ENCODE peak calls at places on chromosomes 2 and 18, in nine cellular contexts. K is endothelial cell; V is CD8-positive, alpha-beta T cell; H is activated B cell treated with CpG ODN at 0.5 μM for 24 hours; D is prostate gland; C is OCI-LY7; I is fibroblast of villous mesenchyme; R is WTC11; N is fibroblast of mammary gland. S is an unnamed sample.

GRCh38 chr2:196750977-196751631 is 48.4 kb downstream of the GTF3C3 start:
- DNase-seq in K (peak), V (peak), H (peak), D (peak), C (peak), I (peak), R (peak), N (peak), S (peak)

GRCh38 chr2:241230435-241230834 is 42.0 kb downstream of the ANO7 start:
- DNase-seq in K (no peak), V (no peak), H (no peak), D (no peak), C (no peak), I (no peak), R (no peak), N (no peak), S (no peak)

GRCh38 chr2:235204923-235205322 is 253.1 kb downstream of the SH3BP4 start:
- DNase-seq in K (no peak), V (no peak), H (no peak), D (no peak), C (no peak), I (peak), R (no peak), N (peak), S (no peak)

GRCh38 chr2:207766697-207767460 is 2.8 kb downstream of the FZD5 start:
- DNase-seq in K (peak), V (no peak), H (peak), D (no peak), C (no peak), I (no peak), R (peak), N (no peak), S (no peak)

GRCh38 chr2:57882895-57883515 is 163.6 kb upstream of the VRK2 start:
- DNase-seq in K (no peak), V (no peak), H (no peak), D (no peak), C (no peak), I (no peak), R (no peak), N (peak), S (no peak)

GRCh38 chr2:240931319-240931949 is 25.3 kb downstream of the CROCC2 start:
- DNase-seq in K (no peak), V (no peak), H (no peak), D (no peak), C (no peak), I (no peak), R (no peak), N (no peak), S (peak)

GRCh38 chr2:239044336-239044735 is 196.5 kb downstream of the TWIST2 start:
- DNase-seq in K (no peak), V (no peak), H (no peak), D (no peak), C (no peak), I (no peak), R (no peak), N (no peak), S (no peak)

GRCh38 chr2:181678033-181678586 is 2.2 kb downstream of the NEUROD1 start:
- DNase-seq in K (peak), V (peak), H (peak), D (peak), C (no peak), I (peak), R (peak), N (peak), S (peak)

GRCh38 chr2:152573168-152573567 is 144.1 kb downstream of the PRPF40A start:
- DNase-seq in K (no peak), V (no peak), H (no peak), D (no peak), C (no peak), I (peak), R (no peak), N (peak), S (peak)

GRCh38 chr2:105468655-105469042 is 69.8 kb upstream of the FHL2 start:
- DNase-seq in K (no peak), V (no peak), H (no peak), D (no peak), C (no peak), I (no peak), R (no peak), N (no peak), S (no peak)

GRCh38 chr18:54229660-54230059 is 5.2 kb upstream of the MBD2 start:
- DNase-seq in K (no peak), V (no peak), H (no peak), D (no peak), C (no peak), I (no peak), R (no peak), N (no peak), S (no peak)

GRCh38 chr2:169363027-169363569 is 764 bp upstream of the LRP2 start:
- DNase-seq in K (no peak), V (no peak), H (no peak), D (no peak), C (no peak), I (no peak), R (no peak), N (peak), S (no peak)

GRCh38 chr2:203840816-203841215 is 26.8 kb upstream of the CTLA4 start:
- DNase-seq in K (no peak), V (no peak), H (no peak), D (no peak), C (no peak), I (no peak), R (no peak), N (no peak), S (no peak)

GRCh38 chr2:33788044-33788443 is 188.9 kb upstream of the FAM98A start:
- DNase-seq in K (no peak), V (no peak), H (no peak), D (no peak), C (no peak), I (no peak), R (no peak), N (peak), S (no peak)

GRCh38 chr18:59718108-59719057 is 21.2 kb upstream of the CCBE1 start:
- DNase-seq in K (no peak), V (no peak), H (no peak), D (no peak), C (no peak), I (peak), R (no peak), N (peak), S (no peak)

GRCh38 chr2:130949954-130950353 is 113.2 kb downstream of the ARHGEF4 start:
- DNase-seq in K (no peak), V (no peak), H (no peak), D (no peak), C (no peak), I (no peak), R (no peak), N (no peak), S (no peak)

GRCh38 chr2:44358498-44358897 is 2.8 kb downstream of the PREPL start:
- DNase-seq in K (no peak), V (no peak), H (no peak), D (no peak), C (no peak), I (no peak), R (no peak), N (peak), S (no peak)

GRCh38 chr2:37623971-37624897 is 47.2 kb downstream of the CDC42EP3 start:
- DNase-seq in K (no peak), V (no peak), H (no peak), D (no peak), C (no peak), I (peak), R (no peak), N (peak), S (no peak)

GRCh38 chr18:71831039-71831438 is 713.1 kb downstream of the CBLN2 start:
- DNase-seq in K (no peak), V (no peak), H (no peak), D (peak), C (no peak), I (peak), R (no peak), N (peak), S (no peak)

GRCh38 chr2:98880266-98881152 is 55.5 kb downstream of the CRACDL start:
- DNase-seq in K (no peak), V (no peak), H (no peak), D (no peak), C (peak), I (no peak), R (no peak), N (no peak), S (no peak)

GRCh38 chr2:231709636-231709980 is 1.3 kb downstream of the PTMA start:
- DNase-seq in K (no peak), V (peak), H (no peak), D (peak), C (peak), I (peak), R (no peak), N (peak), S (peak)
- TF ChIP-seq CTCF in K (no peak), V (no peak), H (no peak), D (no peak), C (no peak), I (no peak), R (no peak), N (no peak), S (no peak)

GRCh38 chr2:4420032-4420431 is 716.7 kb downstream of the DCDC2C start:
- DNase-seq in K (no peak), V (no peak), H (no peak), D (no peak), C (no peak), I (no peak), R (no peak), N (no peak), S (no peak)
- TF ChIP-seq CTCF in K (no peak), V (no peak), H (no peak), D (no peak), C (no peak), I (no peak), R (no peak), N (no peak), S (no peak)

GRCh38 chr2:54024576-54024975 is 53.8 kb upstream of the PSME4 start:
- DNase-seq in K (no peak), V (no peak), H (no peak), D (no peak), C (no peak), I (no peak), R (no peak), N (no peak), S (no peak)

GRCh38 chr2:54015809-54016703 is 45.3 kb upstream of the PSME4 start:
- DNase-seq in K (no peak), V (no peak), H (no peak), D (no peak), C (no peak), I (peak), R (no peak), N (peak), S (no peak)

GRCh38 chr2:54020793-54021414 is 50.1 kb upstream of the PSME4 start:
- DNase-seq in K (no peak), V (no peak), H (no peak), D (no peak), C (no peak), I (no peak), R (no peak), N (no peak), S (no peak)

GRCh38 chr2:54021702-54022101 is 50.9 kb upstream of the PSME4 start:
- DNase-seq in K (no peak), V (no peak), H (no peak), D (no peak), C (no peak), I (no peak), R (no peak), N (no peak), S (no peak)
- TF ChIP-seq CTCF in K (no peak), V (no peak), H (no peak), D (no peak), C (no peak), I (no peak), R (no peak), N (no peak), S (no peak)

GRCh38 chr2:101114268-101114783 is 36.9 kb downstream of the TBC1D8 start:
- DNase-seq in K (no peak), V (no peak), H (no peak), D (no peak), C (no peak), I (no peak), R (no peak), N (no peak), S (no peak)
- TF ChIP-seq CTCF in K (no peak), V (no peak), H (no peak), D (no peak), C (no peak), I (no peak), R (no peak), N (no peak), S (no peak)

GRCh38 chr2:140183056-140183765 is 1403.0 kb upstream of the NXPH2 start:
- DNase-seq in K (no peak), V (no peak), H (no peak), D (no peak), C (no peak), I (no peak), R (no peak), N (no peak), S (no peak)

GRCh38 chr2:140186201-140186775 is 1406.1 kb upstream of the NXPH2 start:
- DNase-seq in K (no peak), V (no peak), H (no peak), D (no peak), C (no peak), I (no peak), R (no peak), N (no peak), S (no peak)

GRCh38 chr2:140187086-140187485 is 1406.9 kb upstream of the NXPH2 start:
- DNase-seq in K (no peak), V (no peak), H (no peak), D (no peak), C (no peak), I (no peak), R (no peak), N (no peak), S (no peak)

GRCh38 chr2:140185076-140185475 is 1404.9 kb upstream of the NXPH2 start:
- DNase-seq in K (no peak), V (no peak), H (no peak), D (no peak), C (no peak), I (no peak), R (no peak), N (no peak), S (no peak)
- TF ChIP-seq CTCF in K (no peak), V (no peak), H (no peak), D (no peak), C (no peak), I (no peak), R (no peak), N (no peak), S (no peak)

GRCh38 chr18:52387246-52387645 is 47.2 kb downstream of the DCC start:
- DNase-seq in K (no peak), V (no peak), H (no peak), D (no peak), C (no peak), I (no peak), R (no peak), N (no peak), S (no peak)
- TF ChIP-seq CTCF in K (no peak), V (no peak), H (no peak), D (no peak), C (no peak), I (no peak), R (no peak), N (no peak), S (no peak)

DNA sequence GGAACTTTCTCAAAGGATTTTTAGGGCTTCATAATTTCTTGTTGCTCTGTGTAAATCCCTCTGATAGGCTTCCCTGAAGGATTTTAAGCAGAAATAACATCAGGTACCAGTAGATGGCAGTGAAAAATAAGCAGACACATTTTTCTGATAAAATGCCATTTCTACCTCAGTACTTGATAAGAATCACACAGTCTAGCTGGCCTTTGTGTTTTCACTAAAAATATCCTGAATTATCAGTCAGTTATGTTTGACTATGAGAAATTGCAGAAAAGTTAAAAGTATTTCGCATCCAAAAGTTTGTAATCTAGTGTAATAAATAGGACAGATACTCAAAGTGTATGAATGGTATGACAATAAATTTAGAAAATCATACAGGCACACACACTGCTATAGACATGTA is 68.7 kb downstream of the DNAJC10 start:
- DNase-seq in K (no peak), V (no peak), H (no peak), D (no peak), C (peak), I (peak), R (no peak), N (peak), S (no peak)
- TF ChIP-seq CTCF in K (peak), V (no peak), H (no peak), D (peak), C (peak), I (peak), R (peak), N (peak), S (no peak)

GRCh38 chr2:121377676-121378075 is 92.7 kb upstream of the TFCP2L1 start:
- DNase-seq in K (no peak), V (no peak), H (no peak), D (no peak), C (no peak), I (peak), R (no peak), N (peak), S (no peak)

GRCh38 chr2:121387591-121388325 is 102.8 kb upstream of the TFCP2L1 start:
- DNase-seq in K (no peak), V (no peak), H (no peak), D (no peak), C (no peak), I (no peak), R (no peak), N (no peak), S (no peak)

GRCh38 chr2:121386707-121387106 is 101.7 kb upstream of the TFCP2L1 start:
- DNase-seq in K (no peak), V (no peak), H (no peak), D (no peak), C (no peak), I (peak), R (no peak), N (peak), S (no peak)

GRCh38 chr2:121386102-121386501 is 101.1 kb upstream of the TFCP2L1 start:
- DNase-seq in K (no peak), V (no peak), H (no peak), D (no peak), C (no peak), I (no peak), R (no peak), N (no peak), S (no peak)

GRCh38 chr2:121382744-121383143 is 97.7 kb upstream of the TFCP2L1 start:
- DNase-seq in K (no peak), V (no peak), H (no peak), D (no peak), C (peak), I (peak), R (no peak), N (no peak), S (no peak)
- TF ChIP-seq CTCF in K (no peak), V (no peak), H (no peak), D (no peak), C (peak), I (peak), R (no peak), N (peak), S (no peak)

DNA sequence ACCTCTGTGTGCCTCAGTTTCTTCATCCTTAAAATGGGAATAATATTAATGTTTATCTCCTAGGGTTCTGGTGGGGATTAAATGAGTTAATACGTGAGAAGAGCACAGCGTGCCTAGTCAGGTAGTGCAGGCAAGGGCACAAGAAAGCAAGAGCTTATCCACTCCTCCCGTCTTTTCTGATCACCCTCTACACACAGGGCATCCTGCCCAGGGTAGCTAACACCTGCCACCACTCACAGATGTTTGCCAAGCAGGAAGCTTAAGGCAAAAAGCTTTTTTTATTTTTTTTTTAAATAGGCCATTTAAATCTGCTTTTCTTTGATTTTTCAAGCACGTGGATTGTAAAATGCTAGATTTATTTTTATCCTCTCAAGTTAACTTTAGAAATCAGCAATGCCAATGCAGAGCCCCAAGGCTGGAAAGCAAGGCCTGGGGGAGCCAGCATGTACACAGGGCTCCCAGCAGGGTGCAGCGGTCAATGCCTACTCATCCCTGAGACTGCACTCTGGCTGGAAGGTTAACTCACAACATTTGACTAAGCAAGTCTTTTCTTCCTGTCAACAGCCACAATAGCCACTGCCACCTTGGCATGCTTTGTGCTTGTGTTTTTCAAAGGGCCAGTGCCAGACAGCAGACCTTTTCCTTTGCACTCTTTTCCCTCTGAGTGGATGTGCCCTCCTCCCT is 86.5 kb upstream of the ACAA2 start:
- DNase-seq in K (peak), V (no peak), H (no peak), D (no peak), C (no peak), I (no peak), R (peak), N (no peak), S (no peak)
- TF ChIP-seq CTCF in K (no peak), V (no peak), H (no peak), D (no peak), C (no peak), I (no peak), R (no peak), N (no peak), S (no peak)

DNA sequence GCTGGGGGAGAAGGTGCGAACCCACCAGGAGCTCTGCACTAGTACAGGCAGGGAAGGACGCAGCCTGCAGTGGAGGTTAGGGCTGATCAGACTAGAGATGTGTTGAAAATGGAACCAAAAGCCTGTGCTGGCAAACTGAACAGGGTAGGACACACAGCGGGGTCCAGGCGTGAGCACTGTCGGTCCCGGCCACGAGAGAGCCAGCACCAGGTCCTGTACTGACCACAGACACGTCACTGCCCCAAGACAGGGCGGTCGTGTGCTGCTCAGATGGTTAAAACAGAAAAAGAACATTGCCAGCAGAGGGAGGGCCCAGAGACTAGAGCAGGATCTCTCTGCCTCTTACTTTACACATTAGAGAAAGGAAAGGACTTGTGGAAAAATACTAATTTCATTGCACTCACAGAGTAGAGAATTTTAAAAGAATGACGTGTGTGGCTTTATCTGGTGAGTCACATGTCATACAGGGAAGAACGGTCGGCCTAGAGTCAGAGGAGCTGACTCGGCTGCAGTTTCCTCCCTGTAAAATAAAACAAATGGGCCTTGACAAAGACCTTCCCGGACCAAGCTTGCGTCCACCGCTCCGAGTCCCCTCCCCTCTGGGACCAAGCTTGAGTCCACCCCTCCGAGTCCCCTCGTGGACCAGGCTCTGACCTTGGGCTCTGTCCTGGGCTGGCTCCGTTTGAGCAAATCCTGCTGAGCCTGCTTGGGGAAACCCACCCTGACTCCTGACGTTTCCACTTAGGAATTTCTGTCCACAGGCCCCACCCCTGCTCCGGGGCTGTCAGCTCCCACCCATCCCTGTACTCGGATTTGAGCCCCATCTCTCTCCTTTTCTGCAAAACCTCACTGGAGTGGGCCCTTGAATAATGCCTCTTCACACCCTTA is 16.7 kb upstream of the ADI1 start:
- DNase-seq in K (no peak), V (no peak), H (no peak), D (no peak), C (peak), I (peak), R (no peak), N (peak), S (no peak)
- TF ChIP-seq CTCF in K (no peak), V (peak), H (no peak), D (peak), C (peak), I (peak), R (no peak), N (peak), S (no peak)